ENCODE peak calls at places on chromosome 16, in nine cellular contexts. I is IMR-90, F is A549, J is adrenal gland, G is sigmoid colon, S is tibial nerve, M is heart left ventricle, E is Peyer's patch, L is testis. T is an unnamed sample.

GRCh38 chr16:70512456-70512855 is 10.9 kb downstream of the COG4 start:
- DNase-seq in E (no peak), M (no peak), J (no peak), S (no peak), G (no peak), L (no peak), F (peak), I (peak), T (no peak)

GRCh38 chr16:46974352-46974751 is 878 bp upstream of the DNAJA2 start:
- DNase-seq in G (no peak), I (no peak), M (no peak), L (no peak), S (no peak), J (peak), F (peak), E (peak), T (peak)

GRCh38 chr16:55107851-55108250 is 177.2 kb downstream of the IRX5 start:
- DNase-seq in F (no peak), L (no peak), I (no peak), M (no peak), J (no peak), S (no peak), G (no peak), E (no peak), T (no peak)

GRCh38 chr16:83842755-83843507 is 35.2 kb downstream of the HSBP1 start:
- DNase-seq in S (no peak), E (peak), F (no peak), G (peak), J (no peak), L (no peak), I (no peak), M (no peak), T (peak)

GRCh38 chr16:59385953-59386352 is 651.8 kb upstream of the GOT2 start:
- DNase-seq in I (peak), L (no peak), G (no peak), F (no peak), E (no peak), M (no peak), J (peak), S (no peak), T (peak)

GRCh38 chr16:70678121-70678897 is 7.5 kb downstream of the MTSS2 start:
- DNase-seq in S (no peak), G (no peak), J (no peak), L (no peak), E (no peak), F (no peak), I (no peak), M (no peak), T (no peak)

GRCh38 chr16:48613061-48613957 is 3.3 kb upstream of the N4BP1 start:
- DNase-seq in L (no peak), M (no peak), S (no peak), J (peak), E (peak), I (peak), F (peak), G (no peak), T (peak)

GRCh38 chr16:85752511-85753420 is 1.9 kb upstream of the C16orf74 start:
- DNase-seq in F (no peak), G (peak), J (no peak), M (peak), L (peak), S (no peak), I (peak), E (peak), T (no peak)

GRCh38 chr16:63466-63865 is 9.0 kb downstream of the RHBDF1 start:
- DNase-seq in E (no peak), F (no peak), J (no peak), G (no peak), M (peak), S (no peak), L (no peak), I (no peak), T (no peak)

GRCh38 chr16:26963109-26963508 is 103.6 kb upstream of the C16orf82 start:
- DNase-seq in S (no peak), F (peak), L (peak), E (no peak), J (peak), M (no peak), I (peak), G (no peak), T (no peak)

GRCh38 chr16:84454611-84455010 is 49.8 kb downstream of the MEAK7 start:
- DNase-seq in F (no peak), S (no peak), G (peak), E (no peak), I (no peak), L (no peak), M (no peak), J (no peak), T (no peak)

GRCh38 chr16:73011926-73012325 is 36.0 kb downstream of the ZFHX3 start:
- DNase-seq in L (no peak), E (no peak), J (peak), S (no peak), I (no peak), G (peak), F (no peak), M (no peak), T (no peak)

GRCh38 chr16:27169511-27170071 is 33.7 kb upstream of the KDM8 start:
- DNase-seq in J (no peak), S (no peak), I (peak), G (no peak), M (no peak), L (no peak), E (peak), F (peak), T (peak)

GRCh38 chr16:46620265-46621005 is 744 bp downstream of the SHCBP1 start:
- DNase-seq in F (peak), J (no peak), G (no peak), E (no peak), S (no peak), L (no peak), I (no peak), M (no peak), T (no peak)

GRCh38 chr16:49019081-49019633 is 262.5 kb downstream of the CBLN1 start:
- DNase-seq in I (peak), J (no peak), G (no peak), E (no peak), S (no peak), L (no peak), F (no peak), M (peak), T (no peak)

GRCh38 chr16:21638573-21638975 is 13.8 kb downstream of the IGSF6 start:
- DNase-seq in I (peak), G (no peak), E (no peak), F (no peak), M (no peak), L (no peak), S (no peak), J (no peak), T (no peak)

GRCh38 chr16:24853830-24854229 is 8.1 kb downstream of the SLC5A11 start:
- DNase-seq in J (peak), L (peak), F (peak), I (peak), M (peak), G (peak), E (no peak), S (no peak), T (no peak)

GRCh38 chr16:27066655-27067054 is at the start of gene C16orf82:
- DNase-seq in E (no peak), I (no peak), G (no peak), M (no peak), J (no peak), S (no peak), F (no peak), L (no peak), T (no peak)

GRCh38 chr16:49461517-49461951 is 87.9 kb downstream of the C16orf78 start:
- DNase-seq in G (peak), E (no peak), M (peak), L (no peak), S (no peak), J (peak), F (no peak), I (no peak), T (no peak)

GRCh38 chr16:31477220-31478216 is 5.4 kb upstream of the SLC5A2 start:
- DNase-seq in M (no peak), J (peak), S (no peak), E (peak), I (no peak), F (peak), L (peak), G (no peak), T (no peak)

GRCh38 chr16:57533618-57534336 is 2.6 kb downstream of the CCDC102A start:
- DNase-seq in G (peak), I (no peak), J (peak), M (peak), L (peak), F (no peak), E (peak), S (no peak), T (peak)

GRCh38 chr16:49442805-49443204 is 69.2 kb downstream of the C16orf78 start:
- DNase-seq in M (no peak), I (no peak), G (no peak), L (no peak), E (no peak), F (no peak), S (no peak), J (no peak), T (no peak)

GRCh38 chr16:17578921-17579876 is 108.4 kb upstream of the XYLT1 start:
- DNase-seq in M (peak), F (peak), I (peak), S (peak), G (peak), E (peak), J (peak), L (peak), T (peak)

GRCh38 chr16:22240023-22240697 is 34.1 kb downstream of the EEF2K start:
- DNase-seq in S (no peak), L (no peak), G (no peak), M (no peak), J (no peak), E (no peak), I (peak), F (no peak), T (peak)

GRCh38 chr16:10558746-10559641 is 21.4 kb downstream of the EMP2 start:
- DNase-seq in M (peak), S (peak), F (no peak), L (peak), I (no peak), E (no peak), J (peak), G (peak), T (peak)

GRCh38 chr16:79776243-79776884 is 175.8 kb upstream of the MAF start:
- DNase-seq in F (no peak), S (no peak), M (peak), J (peak), I (no peak), G (peak), L (peak), E (no peak), T (peak)

GRCh38 chr16:30068750-30069574 is 3.4 kb downstream of the ALDOA start:
- DNase-seq in M (peak), G (no peak), S (no peak), J (no peak), I (no peak), E (no peak), L (no peak), F (peak), T (no peak)

GRCh38 chr16:64933890-64934289 is 188.0 kb downstream of the CDH11 start:
- DNase-seq in I (peak), L (no peak), G (no peak), F (no peak), E (no peak), J (peak), S (no peak), M (peak), T (no peak)

GRCh38 chr16:80616362-80616761 is 75.6 kb downstream of the DYNLRB2 start:
- DNase-seq in E (no peak), J (no peak), L (no peak), F (no peak), S (no peak), I (no peak), G (no peak), M (no peak), T (no peak)

GRCh38 chr16:70715113-70715711 is 29.4 kb upstream of the MTSS2 start:
- DNase-seq in E (peak), S (peak), M (peak), F (peak), L (peak), J (peak), G (peak), I (peak), T (no peak)

GRCh38 chr16:13148836-13149235 is 247.4 kb downstream of the SHISA9 start:
- DNase-seq in F (peak), G (no peak), S (no peak), M (no peak), E (no peak), J (peak), L (no peak), I (no peak), T (no peak)

GRCh38 chr16:730666-731509 is 4.0 kb downstream of the HAGHL start:
- DNase-seq in G (no peak), J (no peak), E (no peak), F (no peak), M (no peak), L (no peak), I (no peak), S (no peak), T (no peak)

GRCh38 chr16:67174706-67175231 is 4.4 kb downstream of the NOL3 start:
- DNase-seq in M (no peak), I (no peak), L (no peak), E (no peak), S (no peak), F (no peak), G (no peak), J (no peak), T (no peak)

GRCh38 chr16:67180166-67180565 is 3.6 kb downstream of the MATCAP1 start:
- DNase-seq in J (no peak), E (no peak), S (no peak), F (no peak), G (no peak), M (no peak), I (no peak), L (no peak), T (no peak)

GRCh38 chr16:67179421-67180080 is 4.2 kb downstream of the MATCAP1 start:
- DNase-seq in I (no peak), G (no peak), F (peak), M (no peak), S (no peak), J (no peak), E (no peak), L (no peak), T (no peak)

GRCh38 chr16:67176662-67177061 is 6.3 kb downstream of the NOL3 start:
- DNase-seq in J (no peak), S (no peak), L (no peak), G (no peak), M (no peak), F (no peak), I (no peak), E (no peak), T (no peak)

DNA sequence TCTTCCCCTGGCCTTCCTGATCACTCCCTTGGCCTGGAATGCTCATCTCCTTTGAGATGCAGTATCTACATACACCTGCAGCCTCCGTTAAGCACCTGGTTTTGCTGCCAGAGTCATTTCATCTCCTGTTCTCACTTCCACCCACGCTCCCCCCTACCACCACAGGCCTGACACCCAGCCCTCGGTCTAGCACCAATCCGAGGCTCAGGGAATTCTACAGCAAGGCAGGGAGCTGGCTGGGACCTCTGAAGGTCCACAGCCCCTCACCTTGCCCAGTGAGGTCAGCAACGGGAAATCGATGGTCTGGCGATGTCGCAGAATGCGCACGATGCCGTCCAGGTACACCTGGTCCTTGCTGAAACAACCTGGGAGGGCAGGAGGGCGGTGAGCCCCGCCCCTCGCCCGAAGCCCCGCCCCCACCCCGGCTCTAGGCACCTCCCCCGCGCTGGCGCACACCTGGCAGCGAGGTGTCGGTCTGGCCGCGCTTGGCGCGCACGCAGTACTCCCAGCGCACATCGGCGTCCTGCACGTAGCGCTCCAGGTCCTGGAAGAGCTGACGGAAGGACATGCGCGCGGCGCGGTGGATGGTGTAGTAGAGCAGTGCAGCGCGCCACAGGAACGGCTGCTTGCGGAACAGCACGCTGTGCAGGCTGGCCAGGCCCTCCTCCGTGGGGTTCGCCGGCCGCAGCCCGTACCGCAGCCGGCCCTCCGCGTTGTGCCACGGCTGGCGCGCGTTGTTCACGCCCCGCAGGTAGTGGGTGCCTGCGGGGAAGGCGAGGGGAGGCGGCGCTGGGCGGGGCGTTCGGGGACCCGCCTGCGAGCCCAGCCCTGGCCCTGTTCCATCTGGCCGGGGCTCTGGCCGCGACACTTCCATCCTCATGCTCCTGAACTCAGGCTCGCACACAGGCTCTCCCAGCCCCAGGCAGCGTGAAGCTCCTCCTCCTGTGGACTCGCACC is 5.7 kb downstream of the MATCAP1 start:
- DNase-seq in M (peak), J (peak), F (peak), I (peak), E (peak), G (peak), L (peak), S (no peak), T (no peak)
- H3K4me3 ChIP-seq in M (peak), J (no peak), F (peak), I (peak), E (peak), G (peak), L (peak), S (peak), T (no peak)

GRCh38 chr16:11636172-11636721 is 32.0 kb upstream of the SNN start:
- DNase-seq in L (no peak), J (no peak), M (no peak), G (no peak), I (no peak), F (no peak), E (no peak), S (no peak), T (peak)

GRCh38 chr16:11635679-11636171 is 32.5 kb upstream of the SNN start:
- DNase-seq in L (no peak), G (no peak), S (no peak), M (no peak), J (no peak), F (no peak), E (no peak), I (no peak), T (no peak)

GRCh38 chr16:11639008-11639562 is 29.2 kb upstream of the SNN start:
- DNase-seq in M (no peak), F (no peak), G (no peak), J (no peak), I (no peak), E (no peak), S (no peak), L (no peak), T (no peak)

GRCh38 chr16:11637320-11637719 is 30.9 kb upstream of the SNN start:
- DNase-seq in E (no peak), J (no peak), G (no peak), S (no peak), F (no peak), I (no peak), L (no peak), M (no peak), T (no peak)

DNA sequence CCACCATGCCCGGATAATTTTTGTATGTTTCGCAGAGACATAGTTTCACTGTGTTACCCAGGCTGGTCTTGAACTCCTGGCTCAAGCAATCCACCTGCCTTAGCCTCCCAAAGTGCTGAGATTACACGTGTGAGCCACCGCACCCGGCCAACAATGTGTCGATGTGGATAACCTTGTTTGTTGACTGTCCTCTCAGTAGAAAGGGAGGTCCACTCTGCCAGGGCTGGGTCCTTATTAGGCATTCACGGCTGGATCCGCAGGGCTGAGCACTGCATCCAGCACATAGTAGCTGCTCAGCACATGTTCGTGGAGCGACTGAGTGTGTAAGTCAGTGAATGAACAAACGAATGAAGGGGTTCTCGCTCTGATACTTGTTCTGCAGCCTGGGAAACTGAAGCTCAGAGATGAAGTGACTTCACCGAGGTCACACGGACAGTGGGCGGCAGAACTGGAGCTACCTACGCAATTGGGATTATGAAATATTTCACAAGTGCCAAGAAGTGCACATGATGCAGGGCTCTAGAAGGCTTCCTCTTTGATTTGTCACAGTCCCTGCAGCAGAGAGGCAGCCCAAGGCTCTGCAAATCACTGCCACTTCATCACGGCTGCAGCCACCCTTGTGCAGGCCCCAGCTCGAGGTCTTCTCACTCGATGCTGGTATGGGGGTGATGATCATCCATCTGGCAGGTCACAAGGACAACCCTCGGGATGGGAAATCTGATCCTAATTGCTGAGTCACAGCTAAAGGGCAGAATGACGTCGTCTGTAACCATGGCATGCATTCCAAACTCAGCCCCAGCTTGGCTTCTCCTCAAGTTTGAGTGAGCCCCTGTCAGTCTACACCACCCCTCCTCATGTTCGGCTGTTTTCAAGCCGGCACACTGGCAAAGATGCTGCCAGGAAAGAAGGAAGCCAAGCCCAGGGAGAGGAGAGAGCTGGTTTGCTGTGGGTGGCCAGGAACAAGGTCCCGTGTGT is 28.0 kb upstream of the SNN start:
- DNase-seq in I (peak), M (peak), F (peak), S (peak), J (peak), L (peak), E (no peak), G (peak), T (peak)
- TF ChIP-seq POLR2A in I (peak), M (no peak), F (peak), S (peak), J (no peak), L (no peak), E (peak), G (no peak), T (no peak)

DNA sequence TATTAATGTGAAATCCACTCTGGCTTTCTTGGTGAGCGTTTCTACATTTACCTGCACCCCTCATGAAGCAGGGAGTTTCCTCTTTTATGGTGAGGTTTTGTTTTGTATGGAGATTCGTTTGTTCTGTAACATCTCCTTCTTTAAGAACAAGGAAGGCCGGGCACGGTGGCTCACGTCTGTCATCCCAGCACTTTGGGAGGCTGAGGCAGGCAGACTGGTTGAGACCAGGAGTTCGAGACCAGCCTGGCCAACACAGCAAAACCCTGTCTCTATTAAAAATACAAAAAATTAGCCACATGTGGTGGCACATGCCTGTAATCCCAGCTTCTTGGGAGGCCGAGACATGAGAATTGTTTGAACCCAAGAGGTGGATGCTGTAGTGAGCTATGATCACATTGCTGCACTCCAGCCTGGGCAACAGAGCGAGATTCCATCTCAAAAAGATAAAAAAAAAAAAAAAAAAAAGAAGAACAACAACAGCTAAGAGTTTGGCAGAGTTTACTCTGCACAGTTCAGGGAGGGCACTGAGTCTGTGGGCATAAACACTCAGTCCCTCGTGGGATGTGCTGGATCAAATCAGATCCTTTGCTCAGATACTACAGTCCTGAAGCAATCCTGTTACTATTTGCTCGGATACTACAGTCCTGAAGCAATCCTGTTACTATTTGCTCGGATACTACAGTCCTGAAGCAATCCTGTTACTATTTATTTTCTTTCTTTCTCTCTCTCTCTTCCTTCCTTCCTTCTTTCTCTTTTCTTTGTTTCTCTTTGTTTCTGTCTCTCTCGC is 28.9 kb downstream of the ADCY9 start:
- DNase-seq in L (peak), S (no peak), J (peak), I (no peak), M (no peak), F (no peak), E (no peak), G (no peak), T (no peak)
- TF ChIP-seq CTCF in L (no peak), S (no peak), J (no peak), I (no peak), M (no peak), F (no peak), E (no peak), G (no peak), T (no peak)

GRCh38 chr16:53089434-53090270 is 34.9 kb downstream of the CHD9 start:
- DNase-seq in I (no peak), J (no peak), E (no peak), S (no peak), F (no peak), L (no peak), G (peak), M (peak), T (no peak)
- H3K4me3 ChIP-seq in I (no peak), J (no peak), E (no peak), S (no peak), F (no peak), L (no peak), G (no peak), M (no peak), T (no peak)